ENCODE peak calls at places on chromosomes 13 and 19, in six cellular contexts. X is left ventricle myocardium inferior; N is AG10803; H is astrocyte of the spinal cord; A is CD8-positive, alpha-beta T cell; J is dorsolateral prefrontal cortex. M is an unnamed sample.

GRCh38 chr13:105871768-105872167 is 663.7 kb downstream of the EFNB2 start:
- DNase-seq in A (no peak), X (no peak), J (no peak), N (no peak), H (no peak), M (no peak)

GRCh38 chr13:38685974-38686571 is 804 bp upstream of the FREM2 start:
- DNase-seq in A (no peak), X (no peak), J (no peak), N (no peak), H (peak), M (peak)

GRCh38 chr19:21483589-21484170 is 21.7 kb upstream of the ZNF429 start:
- DNase-seq in J (peak), H (no peak), N (peak), X (peak), A (peak), M (peak)

GRCh38 chr19:58277748-58278147 is 1.0 kb upstream of the ZNF8 start:
- DNase-seq in J (no peak), A (no peak), H (no peak), N (no peak), X (no peak), M (no peak)

GRCh38 chr19:41527079-41527478 is 48.9 kb upstream of the CEACAM21 start:
- DNase-seq in A (no peak), N (no peak), X (no peak), J (no peak), H (no peak), M (no peak)

GRCh38 chr19:50147462-50148423 is 15.3 kb downstream of the IZUMO2 start:
- DNase-seq in J (peak), X (peak), H (peak), A (peak), N (peak), M (peak)

GRCh38 chr13:96677029-96677428 is 317.2 kb downstream of the OXGR1 start:
- DNase-seq in J (no peak), H (no peak), X (no peak), N (no peak), A (no peak), M (no peak)

GRCh38 chr13:23753523-23753922 is 135.7 kb downstream of the MIPEP start:
- DNase-seq in N (no peak), A (no peak), J (no peak), H (peak), X (no peak), M (peak)

GRCh38 chr13:46655727-46656180 is 102.8 kb downstream of the LRCH1 start:
- DNase-seq in X (no peak), A (no peak), J (no peak), N (no peak), H (peak), M (no peak)

GRCh38 chr13:36362251-36362650 is 16.1 kb upstream of the SPART start:
- DNase-seq in N (peak), H (peak), J (no peak), A (no peak), X (no peak), M (no peak)

GRCh38 chr13:93861818-93862217 is 617.7 kb downstream of the DCT start:
- DNase-seq in N (peak), A (no peak), X (no peak), J (no peak), H (peak), M (no peak)

GRCh38 chr13:25085125-25085742 is 10.7 kb upstream of the PABPC3 start:
- DNase-seq in J (peak), H (peak), X (no peak), A (no peak), N (peak), M (peak)

GRCh38 chr19:8087876-8088275 is 35.3 kb downstream of the CCL25 start:
- DNase-seq in X (no peak), J (no peak), N (no peak), H (no peak), A (no peak), M (no peak)

GRCh38 chr13:64505511-64505910 is 2724.6 kb downstream of the PCDH9 start:
- DNase-seq in J (no peak), X (no peak), N (peak), H (peak), A (no peak), M (no peak)

GRCh38 chr19:20423381-20424207 is 142.0 kb downstream of the ZNF737 start:
- DNase-seq in X (peak), H (peak), J (peak), A (peak), N (peak), M (peak)

GRCh38 chr19:14369399-14370168 is 11.7 kb upstream of the ADGRE5 start:
- DNase-seq in A (peak), N (peak), X (no peak), H (peak), J (no peak), M (peak)

GRCh38 chr13:110819203-110820014 is 95.5 kb downstream of the ANKRD10 start:
- DNase-seq in J (peak), A (peak), X (peak), H (peak), N (peak), M (peak)

GRCh38 chr13:22455036-22455435 is 725.7 kb upstream of the SGCG start:
- DNase-seq in J (no peak), X (no peak), H (no peak), N (no peak), A (no peak), M (no peak)

GRCh38 chr13:101523732-101524131 is 71.3 kb downstream of the ITGBL1 start:
- DNase-seq in A (no peak), X (no peak), N (peak), H (peak), J (no peak), M (no peak)

GRCh38 chr19:45863840-45864628 is at the start of gene FOXA3:
- DNase-seq in J (no peak), N (no peak), X (no peak), A (peak), H (peak), M (peak)

GRCh38 chr19:33400856-33401682 is 27.6 kb downstream of the CEBPG start:
- DNase-seq in A (no peak), J (no peak), N (no peak), X (no peak), H (no peak), M (no peak)

GRCh38 chr19:18763674-18764590 is 27.2 kb downstream of the COMP start:
- DNase-seq in N (peak), J (no peak), X (no peak), A (no peak), H (no peak), M (no peak)

GRCh38 chr19:56988271-56988670 is 131.5 kb upstream of the USP29 start:
- DNase-seq in X (no peak), J (no peak), A (no peak), N (no peak), H (no peak), M (no peak)

GRCh38 chr19:39401549-39402416 is 4.9 kb upstream of the ZFP36 start:
- DNase-seq in X (no peak), N (peak), J (peak), H (peak), A (peak), M (peak)

GRCh38 chr19:33406521-33407139 is 33.1 kb downstream of the CEBPG start:
- DNase-seq in A (peak), J (peak), X (peak), N (peak), H (peak), M (peak)

GRCh38 chr13:90968510-90968909 is 379.0 kb upstream of the MIR17HG start:
- DNase-seq in N (no peak), H (peak), A (no peak), J (peak), X (no peak), M (peak)
- TF ChIP-seq CTCF in N (no peak), H (peak), A (no peak), J (peak), X (peak), M (peak)

GRCh38 chr13:113145911-113146598 is 12.4 kb upstream of the PROZ start:
- DNase-seq in X (no peak), N (no peak), H (no peak), J (peak), A (no peak), M (no peak)
- H3K4me3 ChIP-seq in X (no peak), N (no peak), H (no peak), J (no peak), A (no peak), M (no peak)

GRCh38 chr19:6777434-6777833 is 4.9 kb downstream of the VAV1 start:
- DNase-seq in J (no peak), X (no peak), N (no peak), H (no peak), A (no peak), M (no peak)

GRCh38 chr19:6773323-6773931 is 919 bp downstream of the VAV1 start:
- DNase-seq in N (no peak), X (peak), A (peak), J (no peak), H (no peak), M (peak)

GRCh38 chr19:6772866-6773322 is 386 bp downstream of the VAV1 start:
- DNase-seq in A (no peak), N (no peak), J (no peak), H (no peak), X (no peak), M (no peak)

GRCh38 chr19:6776999-6777398 is 4.5 kb downstream of the VAV1 start:
- DNase-seq in J (no peak), H (no peak), N (no peak), X (no peak), A (no peak), M (no peak)

GRCh38 chr19:6774821-6775707 is 2.6 kb downstream of the VAV1 start:
- DNase-seq in N (peak), J (no peak), X (no peak), A (no peak), H (no peak), M (peak)
- TF ChIP-seq CTCF in N (no peak), J (no peak), X (no peak), A (no peak), H (no peak), M (no peak)

DNA sequence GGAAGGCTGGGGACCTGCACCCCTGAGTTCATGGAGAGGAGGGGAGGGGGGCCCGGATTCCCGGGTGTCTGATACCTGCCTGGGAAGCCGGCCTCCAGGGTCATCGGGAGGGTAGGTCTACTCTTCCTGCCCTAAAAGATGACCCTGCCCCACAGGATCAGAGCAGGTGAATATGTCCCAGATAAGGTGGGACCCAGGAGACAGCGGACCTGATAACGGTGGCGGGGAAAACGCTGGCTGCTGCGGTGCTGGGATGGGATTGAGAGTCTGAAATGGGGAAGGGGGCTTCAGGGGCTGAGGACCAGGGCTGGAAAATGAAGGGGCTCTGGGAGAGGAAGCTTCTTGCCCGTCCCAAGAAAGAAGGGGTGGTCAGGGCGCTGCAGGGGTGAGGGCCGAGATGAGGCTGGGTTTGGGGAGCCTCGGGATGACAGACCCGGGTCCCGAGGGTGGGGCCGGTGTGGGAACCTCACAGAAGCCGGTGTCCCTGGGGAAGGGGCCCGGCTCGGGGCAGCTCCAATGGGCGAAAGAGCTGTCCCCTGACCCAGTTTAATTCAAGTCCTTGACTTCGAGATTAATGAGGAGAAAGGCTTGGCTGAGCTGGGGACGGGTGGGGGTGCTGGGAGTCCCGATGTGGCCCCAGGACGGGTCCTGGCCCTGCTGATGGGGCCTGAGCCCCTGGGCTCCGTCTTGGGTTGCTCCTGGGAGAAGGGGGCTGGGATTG is 797 bp downstream of the TTYH1 start:
- DNase-seq in N (no peak), H (no peak), J (no peak), A (no peak), X (no peak), M (no peak)
- H3K4me3 ChIP-seq in N (no peak), H (no peak), J (peak), A (no peak), X (peak), M (no peak)

GRCh38 chr19:17394891-17395415 is 957 bp upstream of the CCDC194 start:
- DNase-seq in X (peak), A (peak), J (no peak), H (peak), N (peak), M (peak)
- TF ChIP-seq CTCF in X (peak), A (peak), J (peak), H (peak), N (peak), M (peak)

GRCh38 chr19:38266981-38267597 is 2.7 kb downstream of the SPINT2 start:
- DNase-seq in X (no peak), A (no peak), J (no peak), H (peak), N (no peak), M (no peak)

GRCh38 chr19:38266070-38266469 is 1.7 kb downstream of the SPINT2 start:
- DNase-seq in A (no peak), N (no peak), H (no peak), X (no peak), J (no peak), M (no peak)

GRCh38 chr19:38264486-38265212 is at the start of gene SPINT2:
- DNase-seq in J (no peak), X (no peak), A (no peak), N (no peak), H (no peak), M (no peak)

GRCh38 chr19:38263696-38264485 is 482 bp upstream of the SPINT2 start:
- DNase-seq in H (peak), J (no peak), X (no peak), A (peak), N (peak), M (peak)

DNA sequence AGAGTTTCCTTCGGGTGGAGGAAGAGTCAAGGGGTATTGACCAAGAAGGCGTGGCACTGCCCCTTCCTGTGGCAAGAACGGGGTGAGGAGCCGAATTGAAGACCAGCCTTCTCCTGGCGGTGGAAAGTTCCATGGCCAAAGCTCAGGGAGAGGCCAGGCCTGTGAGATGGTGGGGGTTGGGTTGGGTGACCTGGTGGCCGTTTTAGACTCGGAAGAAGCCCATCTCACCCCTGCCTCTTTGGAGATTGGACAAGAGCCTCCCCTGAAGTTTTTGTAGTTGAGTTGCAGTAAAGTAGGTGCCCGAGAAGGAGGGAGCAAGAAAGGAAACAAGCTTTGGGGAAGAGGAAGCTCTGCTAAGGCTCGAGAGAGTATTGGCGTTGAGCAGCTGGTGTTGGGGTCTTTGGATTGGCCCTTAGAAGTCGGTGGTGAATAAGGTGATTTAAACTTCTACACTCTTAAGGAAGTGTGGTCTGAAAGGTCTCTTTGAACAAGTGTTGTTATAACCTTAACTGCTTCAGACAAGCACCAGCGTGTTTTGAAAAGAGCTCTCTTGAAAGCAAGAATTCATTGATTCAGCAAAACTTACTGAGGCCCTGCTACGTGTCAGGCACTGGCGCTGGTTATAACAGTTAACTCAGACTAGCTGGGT is 964 bp downstream of the SPINT2 start:
- DNase-seq in H (no peak), J (no peak), N (no peak), A (peak), X (no peak), M (no peak)
- H3K4me3 ChIP-seq in H (no peak), J (peak), N (no peak), A (peak), X (peak), M (no peak)

M was measured in GM12865.